ENCODE peak calls at places on chromosomes 7 and 10, in eight cellular contexts. R is esophagus muscularis mucosa, J is thyroid gland, E is tibial nerve, I is ovary, X is astrocyte, G is HepG2, A is stomach. Z is an unnamed sample.

GRCh38 chr7:110839866-110840265 is 251.1 kb upstream of the LRRN3 start:
- DNase-seq in G (peak; percentile 33), A (no peak), J (peak; percentile 15), X (peak; percentile 8), R (no peak), I (no peak), E (no peak), Z (no peak)

GRCh38 chr7:91249506-91250233 is 14.6 kb upstream of the FZD1 start:
- DNase-seq in G (no peak), I (no peak), R (no peak), A (no peak), X (peak; percentile 66), J (peak; percentile 38), E (no peak), Z (no peak)

GRCh38 chr10:96642973-96643372 is 56.2 kb upstream of the TM9SF3 start:
- DNase-seq in I (no peak), A (peak; percentile 74), R (no peak), X (no peak), E (peak; percentile 76), J (peak; percentile 75), G (peak; percentile 54), Z (peak; percentile 84)

GRCh38 chr7:99408347-99409191 is at the start of the genes BUD31 and PDAP1:
- DNase-seq in X (peak; percentile 90), E (peak; percentile 94), R (peak; percentile 98), G (peak; percentile 91), J (peak; percentile 94), A (peak; percentile 92), I (peak; percentile 94), Z (peak; percentile 98)

GRCh38 chr10:124561206-124561605 is 99.6 kb downstream of the LHPP start:
- DNase-seq in I (no peak), E (no peak), G (no peak), J (no peak), A (no peak), X (no peak), R (no peak), Z (no peak)

GRCh38 chr7:73715648-73716317 is 3.7 kb downstream of the STX1A start:
- DNase-seq in G (peak; percentile 90), I (no peak), A (peak; percentile 52), X (peak; percentile 90), E (no peak), J (no peak), R (no peak), Z (no peak)

GRCh38 chr7:136600475-136600874 is 268.0 kb upstream of the CHRM2 start:
- DNase-seq in A (no peak), I (no peak), E (no peak), G (no peak), J (no peak), X (no peak), R (no peak), Z (no peak)

GRCh38 chr10:15266117-15266516 is 97.6 kb upstream of the NMT2 start:
- DNase-seq in R (no peak), E (no peak), X (no peak), A (no peak), I (no peak), G (no peak), J (no peak), Z (no peak)

DNA sequence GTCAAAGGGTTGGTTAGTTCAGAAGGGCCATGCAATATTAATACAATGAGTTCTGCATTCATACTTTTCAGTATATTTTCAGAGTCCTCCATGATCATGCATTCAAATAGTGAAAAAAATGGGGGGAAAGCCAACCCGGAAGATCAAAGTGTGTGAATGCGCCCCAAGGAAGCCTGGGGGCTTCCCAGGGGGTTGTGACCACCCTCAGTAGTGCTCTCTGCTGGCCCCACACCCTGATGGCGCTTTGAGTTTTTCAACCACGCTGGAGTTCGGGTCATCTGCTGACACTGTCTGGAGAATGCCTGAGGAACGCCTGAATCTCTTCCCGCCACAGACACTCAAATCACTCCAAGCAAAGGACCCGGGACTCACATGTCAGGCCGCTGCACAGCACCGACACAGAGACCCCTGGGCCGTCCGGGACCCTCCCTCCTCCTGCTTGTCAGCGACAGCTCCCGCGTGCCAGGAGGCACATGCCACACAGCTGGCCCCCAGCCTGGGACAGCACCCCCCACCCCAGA is 1.0 kb downstream of the TNS3 start:
- DNase-seq in R (no peak), X (no peak), E (no peak), J (peak; percentile 50), G (peak; percentile 12), I (no peak), A (no peak), Z (no peak)
- H3K4me1 ChIP-seq in R (peaks cover 54% of the 10 kb centered on the region), X (peaks cover 29% of the 10 kb centered on the region), E (peaks cover 63% of the 10 kb centered on the region), J (peaks cover 47% of the 10 kb centered on the region), G (peaks cover 68% of the 10 kb centered on the region), I (peaks cover 42% of the 10 kb centered on the region), A (peaks cover 60% of the 10 kb centered on the region), Z (peaks cover 10% of the 10 kb centered on the region)

GRCh38 chr10:6215241-6215640 is 12.5 kb downstream of the PFKFB3 start:
- DNase-seq in A (no peak), X (no peak), G (no peak), E (no peak), R (no peak), I (no peak), J (no peak), Z (no peak)

GRCh38 chr10:6217621-6218020 is 14.9 kb downstream of the PFKFB3 start:
- DNase-seq in J (no peak), I (no peak), E (no peak), R (no peak), G (no peak), A (no peak), X (no peak), Z (no peak)

GRCh38 chr10:6215683-6216484 is 13.2 kb downstream of the PFKFB3 start:
- DNase-seq in G (no peak), A (no peak), R (no peak), E (no peak), J (no peak), X (no peak), I (no peak), Z (peak; percentile 59)

GRCh38 chr10:6218692-6219493 is 16.2 kb downstream of the PFKFB3 start:
- DNase-seq in E (no peak), R (no peak), I (no peak), G (no peak), A (no peak), X (peak; percentile 74), J (no peak), Z (peak; percentile 69)

GRCh38 chr10:6216916-6217315 is 14.2 kb downstream of the PFKFB3 start:
- DNase-seq in I (no peak), X (no peak), J (no peak), A (no peak), E (no peak), G (no peak), R (no peak), Z (no peak)
- H3K36me3 ChIP-seq in I (no peaks in the 10 kb centered on the region), X (peaks cover 24% of the 10 kb centered on the region), J (peaks cover 29% of the 10 kb centered on the region), A (peaks cover 94% of the 10 kb centered on the region), E (peaks cover 18% of the 10 kb centered on the region), G (peaks cover 40% of the 10 kb centered on the region), R (peaks cover 60% of the 10 kb centered on the region), Z (peaks cover 4% of the 10 kb centered on the region)

GRCh38 chr10:85145966-85146365 is 817.6 kb downstream of the CCSER2 start:
- DNase-seq in J (no peak), R (peak; percentile 89), I (no peak), G (no peak), X (no peak), A (no peak), E (no peak), Z (no peak)
- H3K27ac ChIP-seq in J (no peak overlapping the region), R (no peak overlapping the region), I (no peak overlapping the region), G (no peak overlapping the region), X (no peak overlapping the region), A (no peak overlapping the region), E (no peak overlapping the region), Z (no peak overlapping the region)

GRCh38 chr7:4729266-4729665 is 46.2 kb upstream of the AP5Z1 start:
- DNase-seq in X (no peak), A (no peak), J (no peak), R (no peak), G (no peak), I (no peak), E (no peak), Z (no peak)

GRCh38 chr7:4727914-4728705 is 46.0 kb downstream of the FOXK1 start:
- DNase-seq in R (no peak), X (no peak), J (no peak), G (no peak), E (no peak), I (no peak), A (no peak), Z (no peak)

GRCh38 chr7:4730276-4730675 is 45.1 kb upstream of the AP5Z1 start:
- DNase-seq in G (no peak), A (no peak), I (no peak), E (no peak), X (no peak), J (no peak), R (no peak), Z (no peak)

GRCh38 chr7:4731803-4732202 is 43.6 kb upstream of the AP5Z1 start:
- DNase-seq in A (no peak), R (no peak), J (no peak), X (no peak), E (no peak), I (no peak), G (no peak), Z (no peak)

DNA sequence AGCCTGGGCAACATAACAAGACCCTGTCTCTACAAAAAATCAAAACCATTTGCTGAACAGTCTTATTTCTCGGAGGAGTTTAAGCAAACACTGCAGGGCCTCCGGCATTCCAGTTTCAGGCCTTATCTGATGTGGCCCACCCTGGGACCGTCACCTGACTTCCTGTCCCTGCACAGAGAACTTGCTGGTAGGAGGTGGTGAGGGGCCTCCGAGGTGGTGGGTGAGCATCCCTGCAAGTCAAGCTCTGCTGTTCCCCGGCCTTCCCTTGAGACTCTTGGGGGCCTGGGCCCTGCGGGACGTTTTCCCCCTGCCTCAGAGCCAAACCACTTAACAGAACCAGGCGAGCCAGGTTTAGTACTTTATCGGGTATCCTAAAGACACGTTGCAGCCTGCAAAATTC is 44.5 kb upstream of the AP5Z1 start:
- DNase-seq in E (no peak), J (no peak), G (no peak), X (no peak), I (no peak), R (no peak), A (no peak), Z (no peak)
- H3K4me1 ChIP-seq in E (peaks cover 7% of the 10 kb centered on the region), J (no peaks in the 10 kb centered on the region), G (peaks cover 15% of the 10 kb centered on the region), X (peaks cover 10% of the 10 kb centered on the region), I (no peaks in the 10 kb centered on the region), R (peaks cover 42% of the 10 kb centered on the region), A (peaks cover 6% of the 10 kb centered on the region), Z (no peaks in the 10 kb centered on the region)